ENCODE peak calls at places on chromosomes 5 and 9, in seven cellular contexts. N is choroid plexus epithelial cell, W is tibial nerve, E is cardiac fibroblast, B is endothelial cell, P is MCF 10A, L is HFFc6. K is an unnamed sample.

GRCh38 chr5:84249918-84250635 is 134.6 kb downstream of the EDIL3 start:
- DNase-seq in N (peak), W (no peak), E (peak), B (peak), P (peak), L (no peak), K (peak)

GRCh38 chr5:169503899-169504298 is 79.7 kb upstream of the SPDL1 start:
- DNase-seq in N (no peak), W (no peak), E (no peak), B (no peak), P (no peak), L (no peak), K (no peak)

GRCh38 chr9:70043689-70044449 is at the start of gene MAMDC2:
- DNase-seq in N (peak), W (peak), E (peak), B (peak), P (no peak), L (peak), K (no peak)

GRCh38 chr5:80192507-80193241 is 63.2 kb downstream of the SERINC5 start:
- DNase-seq in N (peak), W (no peak), E (no peak), B (no peak), P (no peak), L (peak), K (no peak)

GRCh38 chr9:90964101-90965020 is 162.7 kb downstream of the SYK start:
- DNase-seq in N (peak), W (no peak), E (peak), B (no peak), P (no peak), L (no peak), K (no peak)

GRCh38 chr9:76704601-76705204 is 59.5 kb upstream of the PCA3 start:
- DNase-seq in N (peak), W (no peak), E (peak), B (peak), P (peak), L (peak), K (peak)

GRCh38 chr5:109485030-109485429 is 75.3 kb upstream of the PJA2 start:
- DNase-seq in N (peak), W (peak), E (peak), B (peak), P (peak), L (no peak), K (no peak)

GRCh38 chr5:88883566-88884434 is 816 bp upstream of the MEF2C start:
- DNase-seq in N (peak), W (no peak), E (peak), B (peak), P (no peak), L (peak), K (peak)

GRCh38 chr9:7570107-7570720 is 229.4 kb downstream of the DMAC1 start:
- DNase-seq in N (peak), W (peak), E (peak), B (peak), P (peak), L (peak), K (no peak)

GRCh38 chr5:177099422-177100093 is 12.8 kb downstream of the FGFR4 start:
- DNase-seq in N (no peak), W (no peak), E (no peak), B (no peak), P (no peak), L (no peak), K (no peak)

GRCh38 chr9:24708808-24709207 is 163.1 kb upstream of the IZUMO3 start:
- DNase-seq in N (no peak), W (no peak), E (no peak), B (no peak), P (no peak), L (no peak), K (no peak)

GRCh38 chr9:108053555-108054061 is 564.0 kb upstream of the KLF4 start:
- DNase-seq in N (peak), W (peak), E (peak), B (no peak), P (peak), L (peak), K (no peak)

GRCh38 chr5:97471951-97472350 is 288.9 kb upstream of the RIOK2 start:
- DNase-seq in N (no peak), W (no peak), E (no peak), B (no peak), P (no peak), L (no peak), K (no peak)

GRCh38 chr9:133953976-133954709 is 38.0 kb downstream of the VAV2 start:
- DNase-seq in N (no peak), W (no peak), E (no peak), B (no peak), P (no peak), L (no peak), K (no peak)

GRCh38 chr9:113428062-113428600 is 17.6 kb downstream of the C9orf43 start:
- DNase-seq in N (peak), W (no peak), E (peak), B (no peak), P (no peak), L (no peak), K (no peak)
- TF ChIP-seq CTCF in N (no peak), W (no peak), E (no peak), B (no peak), P (no peak), L (no peak), K (no peak)

DNA sequence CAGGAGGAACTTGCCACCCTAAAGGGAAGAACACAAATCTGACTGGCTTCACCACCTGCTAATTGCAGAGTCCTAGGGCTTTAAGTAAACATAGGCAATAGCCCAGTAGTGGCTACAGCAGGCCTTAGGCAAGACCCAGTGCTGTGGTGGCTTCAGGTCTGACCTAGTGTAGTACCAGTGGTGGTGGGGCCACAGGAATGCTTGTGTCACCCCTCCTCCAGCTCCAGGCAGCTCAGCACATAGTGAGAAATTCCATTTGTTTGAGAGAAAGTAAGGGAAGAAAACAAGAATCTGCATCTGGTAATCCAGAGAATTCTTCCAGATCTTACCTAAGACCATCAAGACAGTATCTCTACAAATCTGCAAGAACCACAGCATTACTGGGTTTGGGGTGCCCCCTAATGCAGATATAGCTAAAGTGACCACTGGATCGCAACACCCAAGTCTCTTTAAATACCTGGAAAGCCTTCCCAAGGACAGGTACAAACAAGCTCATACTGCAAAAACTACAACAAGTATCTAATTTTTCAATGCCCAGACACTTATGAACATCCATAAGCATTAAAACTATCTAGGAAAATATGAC is 102.6 kb upstream of the TRPM3 start:
- DNase-seq in N (no peak), W (no peak), E (peak), B (no peak), P (no peak), L (no peak), K (no peak)
- TF ChIP-seq CTCF in N (no peak), W (no peak), E (no peak), B (no peak), P (no peak), L (no peak), K (no peak)

GRCh38 chr9:119284118-119284517 is 85.1 kb downstream of the BRINP1 start:
- DNase-seq in N (peak), W (no peak), E (no peak), B (peak), P (peak), L (no peak), K (no peak)
- TF ChIP-seq CTCF in N (peak), W (no peak), E (no peak), B (no peak), P (no peak), L (no peak), K (no peak)

GRCh38 chr5:163459888-163460561 is at the start of gene NUDCD2:
- DNase-seq in N (peak), W (peak), E (peak), B (peak), P (peak), L (peak), K (peak)
- TF ChIP-seq CTCF in N (peak), W (peak), E (peak), B (no peak), P (peak), L (peak), K (no peak)

GRCh38 chr9:94259077-94259847 is at the start of gene ZNF169:
- DNase-seq in N (peak), W (peak), E (peak), B (peak), P (peak), L (peak), K (peak)
- TF ChIP-seq CTCF in N (no peak), W (no peak), E (no peak), B (no peak), P (no peak), L (no peak), K (no peak)